ENCODE peak calls at places on chromosomes 7 and 10, in six cellular contexts. D, R, W, X, U and N are unnamed samples.

GRCh38 chr10:8539056-8539455 is 484.6 kb downstream of the GATA3 start:
- DNase-seq in W (no peak), X (no peak), D (no peak), U (no peak), R (no peak), N (no peak)

GRCh38 chr7:138822867-138823535 is 25.0 kb upstream of the ATP6V0A4 start:
- DNase-seq in R (no peak), D (no peak), W (no peak), X (no peak), U (no peak), N (no peak)

GRCh38 chr10:47033541-47034270 is 122.5 kb downstream of the PTPN20 start:
- DNase-seq in R (no peak), X (peak), D (no peak), W (no peak), U (no peak), N (no peak)

GRCh38 chr7:100706672-100707311 is 871 bp downstream of the POP7 start:
- DNase-seq in U (no peak), W (peak), D (no peak), X (no peak), R (no peak), N (peak)

GRCh38 chr7:108284349-108285017 is 154.3 kb upstream of the LAMB4 start:
- DNase-seq in X (no peak), R (no peak), W (no peak), U (no peak), D (no peak), N (no peak)

GRCh38 chr10:61024801-61025201 is 80.8 kb upstream of the RHOBTB1 start:
- DNase-seq in X (no peak), D (peak), W (no peak), R (no peak), U (no peak), N (peak)

GRCh38 chr10:589961-590680 is 99.3 kb downstream of the DIP2C start:
- DNase-seq in W (no peak), D (no peak), U (no peak), R (no peak), X (no peak), N (no peak)

GRCh38 chr7:12052211-12052610 is 158.9 kb upstream of the TMEM106B start:
- DNase-seq in W (no peak), D (no peak), U (no peak), R (no peak), X (no peak), N (no peak)

GRCh38 chr10:31001740-31002139 is 29.9 kb downstream of the ZNF438 start:
- DNase-seq in X (no peak), R (no peak), W (no peak), U (no peak), D (no peak), N (no peak)

GRCh38 chr10:28302012-28302667 is 724 bp downstream of the MPP7 start:
- DNase-seq in R (no peak), X (peak), U (peak), D (no peak), W (peak), N (no peak)

GRCh38 chr7:12199363-12199762 is 11.7 kb upstream of the TMEM106B start:
- DNase-seq in D (no peak), U (no peak), W (no peak), R (no peak), X (no peak), N (no peak)

GRCh38 chr10:122287584-122287983 is 16.5 kb downstream of the BTBD16 start:
- DNase-seq in X (no peak), D (no peak), R (no peak), U (no peak), W (no peak), N (no peak)

GRCh38 chr10:31702005-31702404 is 226.6 kb downstream of the ARHGAP12 start:
- DNase-seq in D (no peak), W (no peak), U (no peak), R (no peak), X (no peak), N (no peak)

GRCh38 chr7:42997611-42998010 is 65.4 kb downstream of the MRPL32 start:
- DNase-seq in D (no peak), U (no peak), W (no peak), R (no peak), X (no peak), N (no peak)

GRCh38 chr10:22810643-22811254 is 96.4 kb upstream of the PIP4K2A start:
- DNase-seq in W (no peak), X (no peak), R (no peak), D (no peak), U (no peak), N (no peak)

GRCh38 chr7:81161459-81162075 is 242.7 kb upstream of the SEMA3C start:
- DNase-seq in X (no peak), W (no peak), R (no peak), D (peak), U (no peak), N (peak)

GRCh38 chr10:1213707-1214675 is 157.8 kb downstream of the WDR37 start:
- DNase-seq in R (no peak), D (no peak), U (no peak), X (no peak), W (no peak), N (no peak)

GRCh38 chr7:54964136-54964535 is 54.7 kb upstream of the EGFR start:
- DNase-seq in D (no peak), W (no peak), X (no peak), R (no peak), U (no peak), N (no peak)

GRCh38 chr10:78215645-78216044 is 182.0 kb downstream of the RPS24 start:
- DNase-seq in U (no peak), R (no peak), X (no peak), D (no peak), W (peak), N (peak)

GRCh38 chr10:3961082-3961481 is 176.1 kb upstream of the KLF6 start:
- DNase-seq in R (no peak), U (no peak), W (no peak), X (no peak), D (no peak), N (no peak)

GRCh38 chr7:55405856-55406541 is 40.9 kb downstream of the LANCL2 start:
- DNase-seq in X (no peak), W (peak), D (no peak), R (no peak), U (no peak), N (no peak)

GRCh38 chr7:3691478-3692151 is 390.6 kb downstream of the SDK1 start:
- DNase-seq in D (no peak), X (no peak), U (peak), W (no peak), R (no peak), N (no peak)

GRCh38 chr7:132878228-132878919 is 203.5 kb downstream of the CHCHD3 start:
- DNase-seq in W (no peak), D (no peak), U (no peak), R (no peak), X (no peak), N (no peak)

GRCh38 chr7:29167721-29168120 is 21.4 kb upstream of the CPVL start:
- DNase-seq in X (no peak), U (no peak), W (no peak), D (no peak), R (no peak), N (no peak)

GRCh38 chr10:128883126-128884060 is 583.6 kb upstream of the MGMT start:
- DNase-seq in R (no peak), U (no peak), W (no peak), D (no peak), X (no peak), N (no peak)

GRCh38 chr10:22333667-22334282 is 11.5 kb upstream of the SPAG6 start:
- DNase-seq in X (no peak), D (no peak), R (no peak), W (no peak), U (no peak), N (no peak)

GRCh38 chr10:49153971-49154370 is 20.1 kb upstream of the FAM170B start:
- DNase-seq in D (peak), R (no peak), X (no peak), W (no peak), U (no peak), N (peak)

GRCh38 chr7:29955799-29956476 is 33.7 kb downstream of the SCRN1 start:
- DNase-seq in W (peak), R (peak), U (no peak), D (no peak), X (peak), N (no peak)

GRCh38 chr10:63773106-63773505 is 251.9 kb downstream of the REEP3 start:
- DNase-seq in U (no peak), R (no peak), X (no peak), W (no peak), D (no peak), N (no peak)